ENCODE peak calls at places on chromosomes 13 and 19, in ten cellular contexts. One of them, this sample, is unnamed.
A peak's percentile ranks its signal among the peaks of the same experiment; 100 is the strongest.

GRCh38 chr13:45737571-45738002 is 35.5 kb downstream of the CBY2 start:
- DNase-seq in GM23248: no peak
- DNase-seq in hepatocyte: no peak
- DNase-seq in cardiac muscle cell: no peak
- DNase-seq in CD8-positive, alpha-beta memory T cell: no peak
- DNase-seq in adrenal gland: no peak
- DNase-seq in upper lobe of right lung: no peak
- DNase-seq in trophoblast cell: no peak
- DNase-seq in right lobe of liver: no peak
- DNase-seq in gastrocnemius medialis: no peak
- DNase-seq in this sample: no peak

GRCh38 chr13:46313441-46314257 is 73.4 kb downstream of the RUBCNL start:
- DNase-seq in gastrocnemius medialis: no peak
- DNase-seq in cardiac muscle cell: no peak
- DNase-seq in CD8-positive, alpha-beta memory T cell: no peak
- DNase-seq in trophoblast cell: no peak
- DNase-seq in right lobe of liver: no peak
- DNase-seq in adrenal gland: no peak
- DNase-seq in upper lobe of right lung: no peak
- DNase-seq in GM23248: no peak
- DNase-seq in hepatocyte: no peak
- DNase-seq in this sample: no peak

GRCh38 chr13:27427663-27428062 is 3.2 kb downstream of the GTF3A start:
- DNase-seq in hepatocyte: no peak
- DNase-seq in GM23248: no peak
- DNase-seq in gastrocnemius medialis: no peak
- DNase-seq in CD8-positive, alpha-beta memory T cell: no peak
- DNase-seq in adrenal gland: peak; percentile 50
- DNase-seq in right lobe of liver: no peak
- DNase-seq in upper lobe of right lung: no peak
- DNase-seq in cardiac muscle cell: no peak
- DNase-seq in trophoblast cell: no peak
- DNase-seq in this sample: no peak

GRCh38 chr13:73984201-73984600 is 150.0 kb downstream of the KLF12 start:
- DNase-seq in GM23248: no peak
- DNase-seq in upper lobe of right lung: peak; percentile 52
- DNase-seq in hepatocyte: no peak
- DNase-seq in gastrocnemius medialis: no peak
- DNase-seq in trophoblast cell: no peak
- DNase-seq in cardiac muscle cell: no peak
- DNase-seq in adrenal gland: no peak
- DNase-seq in CD8-positive, alpha-beta memory T cell: no peak
- DNase-seq in right lobe of liver: no peak
- DNase-seq in this sample: no peak

GRCh38 chr19:54430306-54431254 is 15.3 kb downstream of the TTYH1 start:
- DNase-seq in right lobe of liver: no peak
- DNase-seq in CD8-positive, alpha-beta memory T cell: peak; percentile 38
- DNase-seq in GM23248: peak; percentile 55
- DNase-seq in trophoblast cell: no peak
- DNase-seq in cardiac muscle cell: peak; percentile 89
- DNase-seq in hepatocyte: peak; percentile 77
- DNase-seq in upper lobe of right lung: no peak
- DNase-seq in adrenal gland: no peak
- DNase-seq in gastrocnemius medialis: no peak
- DNase-seq in this sample: peak; percentile 52

GRCh38 chr19:17615889-17616685 is 60.6 kb downstream of the COLGALT1 start:
- DNase-seq in CD8-positive, alpha-beta memory T cell: no peak
- DNase-seq in upper lobe of right lung: no peak
- DNase-seq in adrenal gland: no peak
- DNase-seq in GM23248: peak; percentile 16
- DNase-seq in right lobe of liver: no peak
- DNase-seq in trophoblast cell: no peak
- DNase-seq in hepatocyte: no peak
- DNase-seq in gastrocnemius medialis: no peak
- DNase-seq in cardiac muscle cell: no peak
- DNase-seq in this sample: no peak

GRCh38 chr13:24217601-24218281 is 57.2 kb downstream of the SPATA13 start:
- DNase-seq in hepatocyte: peak; percentile 69
- DNase-seq in trophoblast cell: no peak
- DNase-seq in cardiac muscle cell: no peak
- DNase-seq in CD8-positive, alpha-beta memory T cell: no peak
- DNase-seq in right lobe of liver: peak; percentile 86
- DNase-seq in adrenal gland: no peak
- DNase-seq in upper lobe of right lung: peak; percentile 68
- DNase-seq in GM23248: peak; percentile 28
- DNase-seq in gastrocnemius medialis: no peak
- DNase-seq in this sample: peak; percentile 85

GRCh38 chr19:17682273-17682672 is 5.9 kb downstream of the UNC13A start:
- DNase-seq in gastrocnemius medialis: no peak
- DNase-seq in upper lobe of right lung: no peak
- DNase-seq in CD8-positive, alpha-beta memory T cell: no peak
- DNase-seq in adrenal gland: no peak
- DNase-seq in hepatocyte: no peak
- DNase-seq in cardiac muscle cell: no peak
- DNase-seq in GM23248: no peak
- DNase-seq in right lobe of liver: no peak
- DNase-seq in trophoblast cell: no peak
- DNase-seq in this sample: no peak

GRCh38 chr13:113545455-113545930 is 39.1 kb upstream of the TFDP1 start:
- DNase-seq in gastrocnemius medialis: no peak
- DNase-seq in cardiac muscle cell: no peak
- DNase-seq in CD8-positive, alpha-beta memory T cell: no peak
- DNase-seq in trophoblast cell: no peak
- DNase-seq in GM23248: peak; percentile 56
- DNase-seq in hepatocyte: no peak
- DNase-seq in upper lobe of right lung: peak; percentile 54
- DNase-seq in adrenal gland: no peak
- DNase-seq in right lobe of liver: no peak
- DNase-seq in this sample: no peak

GRCh38 chr19:21848706-21849105 is 12.7 kb upstream of the ZNF43 start:
- DNase-seq in cardiac muscle cell: no peak
- DNase-seq in adrenal gland: no peak
- DNase-seq in gastrocnemius medialis: no peak
- DNase-seq in upper lobe of right lung: no peak
- DNase-seq in trophoblast cell: no peak
- DNase-seq in GM23248: no peak
- DNase-seq in CD8-positive, alpha-beta memory T cell: no peak
- DNase-seq in right lobe of liver: no peak
- DNase-seq in hepatocyte: no peak
- DNase-seq in this sample: no peak

GRCh38 chr13:86006317-86006716 is 207.1 kb upstream of the SLITRK6 start:
- DNase-seq in gastrocnemius medialis: no peak
- DNase-seq in right lobe of liver: no peak
- DNase-seq in cardiac muscle cell: no peak
- DNase-seq in trophoblast cell: no peak
- DNase-seq in adrenal gland: no peak
- DNase-seq in CD8-positive, alpha-beta memory T cell: no peak
- DNase-seq in upper lobe of right lung: no peak
- DNase-seq in hepatocyte: no peak
- DNase-seq in GM23248: no peak
- DNase-seq in this sample: no peak

GRCh38 chr13:33146843-33147611 is 130.8 kb downstream of the KL start:
- DNase-seq in trophoblast cell: no peak
- DNase-seq in cardiac muscle cell: no peak
- DNase-seq in right lobe of liver: no peak
- DNase-seq in CD8-positive, alpha-beta memory T cell: no peak
- DNase-seq in gastrocnemius medialis: no peak
- DNase-seq in GM23248: no peak
- DNase-seq in adrenal gland: no peak
- DNase-seq in hepatocyte: no peak
- DNase-seq in upper lobe of right lung: no peak
- DNase-seq in this sample: no peak

GRCh38 chr19:27776020-27776419 is 1436.9 kb downstream of the UQCRFS1 start:
- DNase-seq in upper lobe of right lung: no peak
- DNase-seq in hepatocyte: no peak
- DNase-seq in right lobe of liver: no peak
- DNase-seq in adrenal gland: no peak
- DNase-seq in gastrocnemius medialis: no peak
- DNase-seq in cardiac muscle cell: no peak
- DNase-seq in CD8-positive, alpha-beta memory T cell: no peak
- DNase-seq in trophoblast cell: no peak
- DNase-seq in GM23248: peak; percentile 68
- DNase-seq in this sample: no peak

GRCh38 chr13:70571221-70571620 is 463.0 kb upstream of the KLHL1 start:
- DNase-seq in gastrocnemius medialis: no peak
- DNase-seq in cardiac muscle cell: no peak
- DNase-seq in trophoblast cell: no peak
- DNase-seq in adrenal gland: no peak
- DNase-seq in right lobe of liver: no peak
- DNase-seq in GM23248: no peak
- DNase-seq in hepatocyte: no peak
- DNase-seq in upper lobe of right lung: no peak
- DNase-seq in CD8-positive, alpha-beta memory T cell: no peak
- DNase-seq in this sample: no peak

DNA sequence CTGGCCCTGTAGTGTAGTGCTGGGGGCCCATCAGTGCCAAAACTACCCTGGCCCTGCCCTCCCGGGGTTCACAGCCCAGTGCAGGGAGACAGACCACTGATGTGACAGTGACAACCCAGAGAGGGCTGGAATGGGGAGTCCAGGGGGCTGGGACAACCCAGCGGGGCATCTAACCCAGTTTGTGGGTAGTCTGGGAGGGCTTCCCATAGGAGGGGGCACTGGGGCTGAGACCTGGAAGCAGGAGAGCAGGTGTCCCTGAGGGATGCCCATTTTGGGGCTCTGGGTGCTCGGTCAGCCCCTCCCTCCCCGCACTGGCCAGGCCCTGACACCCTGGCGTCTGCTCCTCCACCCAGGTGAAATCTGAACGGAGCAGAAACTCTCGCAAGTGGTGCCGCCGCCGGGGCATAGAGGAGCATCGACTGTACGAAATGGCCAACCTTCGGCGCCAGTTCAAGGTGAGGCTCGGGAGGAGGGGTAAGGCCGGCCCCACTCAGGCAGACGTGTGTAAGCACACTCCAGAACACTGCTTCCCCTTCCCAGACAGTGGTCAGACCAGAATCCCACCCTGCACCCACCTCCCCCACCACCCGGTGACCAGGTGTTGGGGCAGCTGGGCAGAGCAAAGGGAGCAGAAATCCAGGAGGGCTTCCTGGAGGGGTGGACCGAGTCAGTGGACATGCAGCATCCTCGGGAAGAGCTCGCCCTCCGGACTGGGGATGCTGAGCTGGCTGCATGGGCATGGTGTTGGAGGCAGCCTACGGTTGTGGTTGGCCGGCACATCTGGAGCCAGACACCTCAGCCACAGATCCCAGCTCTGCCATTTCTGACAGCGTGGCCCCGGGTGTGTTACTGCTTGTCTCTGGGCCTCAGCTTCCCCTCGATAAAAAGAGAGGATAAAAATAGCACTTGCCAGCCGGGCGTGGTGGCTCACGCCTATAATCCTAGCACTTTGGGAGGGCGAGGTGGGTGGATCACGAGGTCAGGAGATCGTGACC is 24.4 kb downstream of the DHX34 start:
- DNase-seq in gastrocnemius medialis: no peak
- DNase-seq in trophoblast cell: no peak
- DNase-seq in GM23248: no peak
- DNase-seq in hepatocyte: no peak
- DNase-seq in cardiac muscle cell: no peak
- DNase-seq in right lobe of liver: no peak
- DNase-seq in upper lobe of right lung: no peak
- DNase-seq in adrenal gland: no peak
- DNase-seq in CD8-positive, alpha-beta memory T cell: no peak
- DNase-seq in this sample: no peak
- H3K36me3 ChIP-seq in gastrocnemius medialis: no peaks in the 10 kb centered on the region
- H3K36me3 ChIP-seq in trophoblast cell: peaks cover 90% of the 10 kb centered on the region
- H3K36me3 ChIP-seq in GM23248: no peaks in the 10 kb centered on the region
- H3K36me3 ChIP-seq in hepatocyte: no peaks in the 10 kb centered on the region
- H3K36me3 ChIP-seq in cardiac muscle cell: peaks cover 50% of the 10 kb centered on the region
- H3K36me3 ChIP-seq in right lobe of liver: peaks cover 68% of the 10 kb centered on the region
- H3K36me3 ChIP-seq in upper lobe of right lung: peaks cover 87% of the 10 kb centered on the region
- H3K36me3 ChIP-seq in adrenal gland: no peaks in the 10 kb centered on the region
- H3K36me3 ChIP-seq in CD8-positive, alpha-beta memory T cell: peaks cover 10% of the 10 kb centered on the region
- H3K36me3 ChIP-seq in this sample: no peaks in the 10 kb centered on the region

DNA sequence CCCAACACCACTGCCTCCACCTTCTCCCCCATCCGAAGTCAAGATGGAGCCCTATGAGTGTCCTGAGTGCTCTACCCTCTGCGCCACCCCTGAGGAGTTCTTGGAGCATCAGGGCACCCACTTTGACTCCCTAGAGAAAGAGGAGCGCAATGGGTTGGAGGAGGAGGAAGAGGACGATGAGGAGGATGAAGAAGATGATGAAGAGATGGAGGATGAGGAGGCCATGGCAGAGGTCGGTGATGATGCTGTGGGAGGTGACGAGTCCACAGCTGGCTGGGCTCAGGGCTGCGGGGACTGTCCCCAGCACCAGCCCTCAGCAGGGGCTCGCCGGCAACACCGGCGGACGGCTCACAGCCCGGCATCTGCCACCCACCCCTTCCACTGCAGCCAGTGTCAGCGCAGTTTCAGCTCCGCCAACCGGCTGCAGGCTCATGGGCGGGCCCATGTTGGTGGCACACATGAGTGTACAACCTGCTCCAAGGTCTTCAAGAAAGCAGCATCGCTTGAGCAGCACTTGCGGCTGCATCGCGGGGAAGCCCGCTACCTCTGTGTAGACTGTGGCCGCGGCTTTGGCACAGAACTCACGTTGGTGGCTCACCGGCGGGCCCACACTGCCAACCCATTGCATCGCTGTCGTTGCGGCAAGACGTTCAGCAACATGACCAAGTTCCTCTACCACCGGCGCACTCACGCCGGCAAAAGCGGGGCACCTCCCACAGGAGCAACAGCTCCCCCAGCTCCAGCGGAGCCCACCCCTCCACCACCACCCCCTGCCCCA is 5.0 kb downstream of the ZNF526 start:
- DNase-seq in CD8-positive, alpha-beta memory T cell: no peak
- DNase-seq in GM23248: no peak
- DNase-seq in gastrocnemius medialis: no peak
- DNase-seq in cardiac muscle cell: no peak
- DNase-seq in upper lobe of right lung: no peak
- DNase-seq in hepatocyte: no peak
- DNase-seq in trophoblast cell: no peak
- DNase-seq in right lobe of liver: no peak
- DNase-seq in adrenal gland: no peak
- DNase-seq in this sample: no peak
- H3K4me1 ChIP-seq in CD8-positive, alpha-beta memory T cell: peaks cover 10% of the 10 kb centered on the region
- H3K4me1 ChIP-seq in GM23248: peaks cover 4% of the 10 kb centered on the region
- H3K4me1 ChIP-seq in gastrocnemius medialis: peaks cover 9% of the 10 kb centered on the region
- H3K4me1 ChIP-seq in cardiac muscle cell: peaks cover 2% of the 10 kb centered on the region
- H3K4me1 ChIP-seq in upper lobe of right lung: peaks cover 11% of the 10 kb centered on the region
- H3K4me1 ChIP-seq in hepatocyte: peaks cover 13% of the 10 kb centered on the region
- H3K4me1 ChIP-seq in trophoblast cell: peaks cover 4% of the 10 kb centered on the region
- H3K4me1 ChIP-seq in right lobe of liver: no peaks in the 10 kb centered on the region
- H3K4me1 ChIP-seq in adrenal gland: peaks cover 5% of the 10 kb centered on the region
- H3K4me1 ChIP-seq in this sample: peaks cover 8% of the 10 kb centered on the region

GRCh38 chr19:7829162-7829520 is 877 bp upstream of the EVI5L start:
- DNase-seq in trophoblast cell: no peak
- DNase-seq in CD8-positive, alpha-beta memory T cell: no peak
- DNase-seq in gastrocnemius medialis: no peak
- DNase-seq in right lobe of liver: no peak
- DNase-seq in hepatocyte: no peak
- DNase-seq in upper lobe of right lung: no peak
- DNase-seq in adrenal gland: no peak
- DNase-seq in cardiac muscle cell: no peak
- DNase-seq in GM23248: no peak
- DNase-seq in this sample: no peak
- H3K4me3 ChIP-seq in trophoblast cell: peak overlapping the region; percentile 15
- H3K4me3 ChIP-seq in CD8-positive, alpha-beta memory T cell: peak overlapping the region; percentile 24
- H3K4me3 ChIP-seq in gastrocnemius medialis: peak overlapping the region; percentile 57
- H3K4me3 ChIP-seq in right lobe of liver: peak overlapping the region; percentile 14
- H3K4me3 ChIP-seq in hepatocyte: no peak overlapping the region
- H3K4me3 ChIP-seq in upper lobe of right lung: peak overlapping the region; percentile 40
- H3K4me3 ChIP-seq in adrenal gland: peak overlapping the region; percentile 44
- H3K4me3 ChIP-seq in cardiac muscle cell: peak overlapping the region; percentile 2
- H3K4me3 ChIP-seq in GM23248: peak overlapping the region; percentile 63
- H3K4me3 ChIP-seq in this sample: no peak overlapping the region

GRCh38 chr19:7376151-7376852 is 27.6 kb downstream of the ARHGEF18 start:
- DNase-seq in CD8-positive, alpha-beta memory T cell: no peak
- DNase-seq in cardiac muscle cell: no peak
- DNase-seq in adrenal gland: no peak
- DNase-seq in trophoblast cell: peak; percentile 97
- DNase-seq in hepatocyte: no peak
- DNase-seq in gastrocnemius medialis: no peak
- DNase-seq in right lobe of liver: no peak
- DNase-seq in GM23248: no peak
- DNase-seq in upper lobe of right lung: no peak
- DNase-seq in this sample: no peak
- H3K36me3 ChIP-seq in CD8-positive, alpha-beta memory T cell: peaks cover 67% of the 10 kb centered on the region
- H3K36me3 ChIP-seq in cardiac muscle cell: no peaks in the 10 kb centered on the region
- H3K36me3 ChIP-seq in adrenal gland: no peaks in the 10 kb centered on the region
- H3K36me3 ChIP-seq in trophoblast cell: no peaks in the 10 kb centered on the region
- H3K36me3 ChIP-seq in hepatocyte: no peaks in the 10 kb centered on the region
- H3K36me3 ChIP-seq in gastrocnemius medialis: no peaks in the 10 kb centered on the region
- H3K36me3 ChIP-seq in right lobe of liver: no peaks in the 10 kb centered on the region
- H3K36me3 ChIP-seq in GM23248: no peaks in the 10 kb centered on the region
- H3K36me3 ChIP-seq in upper lobe of right lung: no peaks in the 10 kb centered on the region
- H3K36me3 ChIP-seq in this sample: no peaks in the 10 kb centered on the region